ENCODE peak calls at places on chromosomes 13 and 19, in six cellular contexts. D, K, X, P, V and A are unnamed samples.

GRCh38 chr19:44752123-44752815 is 3.8 kb downstream of the BCL3 start:
- DNase-seq in V (no peak), X (no peak), K (no peak), P (no peak), D (no peak), A (no peak)

GRCh38 chr19:10952809-10953208 is 8.0 kb upstream of the SMARCA4 start:
- DNase-seq in X (no peak), P (no peak), V (no peak), D (no peak), K (no peak), A (no peak)

GRCh38 chr19:682678-683320 is 6.6 kb downstream of the FSTL3 start:
- DNase-seq in P (no peak), X (no peak), D (no peak), V (no peak), K (no peak), A (no peak)

GRCh38 chr13:114068723-114069322 is 63.6 kb downstream of the RASA3 start:
- DNase-seq in X (no peak), D (peak; percentile 56), P (no peak), V (peak; percentile 81), K (peak; percentile 77), A (no peak)

GRCh38 chr19:16088351-16088984 is 12.2 kb downstream of the TPM4 start:
- DNase-seq in K (no peak), P (no peak), V (no peak), X (no peak), D (peak; percentile 62), A (no peak)

GRCh38 chr13:114161644-114162532 is 17.2 kb upstream of the CFAP97D2 start:
- DNase-seq in K (peak; percentile 19), V (no peak), X (no peak), D (peak; percentile 25), P (no peak), A (no peak)

GRCh38 chr13:47588676-47589075 is 412.4 kb downstream of the SUCLA2 start:
- DNase-seq in X (no peak), V (no peak), P (no peak), D (no peak), K (no peak), A (no peak)

GRCh38 chr13:70339738-70340137 is 231.5 kb upstream of the KLHL1 start:
- DNase-seq in D (no peak), P (no peak), V (peak; percentile 83), K (no peak), X (peak; percentile 58), A (peak; percentile 56)

GRCh38 chr13:75769141-75769905 is 133.2 kb downstream of the LMO7 start:
- DNase-seq in K (no peak), P (no peak), V (no peak), D (no peak), X (no peak), A (no peak)

GRCh38 chr13:92994056-92994455 is 232.6 kb upstream of the GPC6 start:
- DNase-seq in X (no peak), V (no peak), P (no peak), D (peak; percentile 80), K (peak; percentile 78), A (no peak)

GRCh38 chr13:32425158-32425557 is 2.8 kb downstream of the N4BP2L1 start:
- DNase-seq in P (no peak), D (no peak), V (no peak), X (no peak), K (no peak), A (no peak)

GRCh38 chr13:114049026-114049425 is 75.2 kb upstream of the C13orf46 start:
- DNase-seq in V (no peak), D (no peak), P (no peak), X (no peak), K (no peak), A (no peak)

GRCh38 chr19:3458229-3458555 is 22.1 kb downstream of the SMIM24 start:
- DNase-seq in K (no peak), D (peak; percentile 67), X (no peak), P (no peak), V (peak; percentile 63), A (no peak)

GRCh38 chr13:66689628-66690027 is 540.5 kb downstream of the PCDH9 start:
- DNase-seq in D (peak; percentile 12), X (no peak), P (no peak), K (peak; percentile 40), V (peak; percentile 3), A (peak; percentile 50)

GRCh38 chr19:5250127-5250659 is 90.4 kb downstream of the PTPRS start:
- DNase-seq in P (no peak), D (no peak), X (no peak), K (no peak), V (no peak), A (no peak)

GRCh38 chr13:102742506-102742905 is 31.1 kb downstream of the TEX30 start:
- DNase-seq in K (no peak), X (no peak), P (no peak), V (no peak), D (no peak), A (no peak)

GRCh38 chr13:109781384-109782065 is 4.9 kb downstream of the IRS2 start:
- DNase-seq in K (no peak), X (no peak), D (no peak), P (no peak), V (no peak), A (no peak)

GRCh38 chr13:111857846-111858560 is 208.9 kb upstream of the SOX1 start:
- DNase-seq in V (no peak), K (no peak), X (no peak), P (no peak), D (no peak), A (no peak)

GRCh38 chr13:113647351-113648217 is 10.4 kb downstream of the ATP4B start:
- DNase-seq in P (no peak), D (peak; percentile 20), K (no peak), V (no peak), X (no peak), A (no peak)

GRCh38 chr19:38734176-38734425 is 10.2 kb downstream of the CAPN12 start:
- DNase-seq in P (no peak), D (no peak), K (no peak), V (no peak), X (no peak), A (no peak)

GRCh38 chr13:46134961-46135522 is 30.2 kb upstream of the CPB2 start:
- DNase-seq in X (peak; percentile 48), V (peak; percentile 77), D (peak; percentile 18), K (peak; percentile 2), P (no peak), A (no peak)

GRCh38 chr19:39194832-39195542 is 1.8 kb upstream of the NCCRP1 start:
- DNase-seq in X (no peak), K (no peak), P (no peak), V (peak; percentile 84), D (no peak), A (no peak)

GRCh38 chr19:37941820-37942515 is 35.0 kb downstream of the SIPA1L3 start:
- DNase-seq in V (no peak), K (no peak), X (no peak), D (no peak), P (no peak), A (no peak)

GRCh38 chr19:7801020-7801570 is 28.9 kb upstream of the EVI5L start:
- DNase-seq in K (no peak), P (no peak), X (no peak), V (no peak), D (no peak), A (no peak)

GRCh38 chr13:23159205-23159586 is 21.6 kb upstream of the SGCG start:
- DNase-seq in V (peak; percentile 88), X (peak; percentile 76), D (peak; percentile 2), K (peak; percentile 13), P (peak; percentile 68), A (no peak)

GRCh38 chr19:1616875-1617274 is 11.6 kb upstream of the UQCR11 start:
- DNase-seq in V (no peak), K (no peak), X (no peak), P (no peak), D (no peak), A (peak; percentile 84)

GRCh38 chr19:22976248-22976647 is 26.7 kb downstream of the ZNF728 start:
- DNase-seq in D (no peak), P (no peak), K (no peak), V (no peak), X (no peak), A (no peak)

GRCh38 chr13:20812890-20813289 is 39.1 kb upstream of the EEF1AKMT1 start:
- DNase-seq in V (peak; percentile 69), X (no peak), D (no peak), K (no peak), P (no peak), A (no peak)

GRCh38 chr19:5691205-5691929 is 1.3 kb downstream of the RPL36 start:
- DNase-seq in X (peak; percentile 37), K (peak; percentile 31), V (no peak), P (no peak), D (peak; percentile 30), A (peak; percentile 75)

GRCh38 chr19:51371186-51371690 is 1.2 kb downstream of the NKG7 start:
- DNase-seq in P (no peak), D (no peak), X (no peak), K (no peak), V (no peak), A (no peak)

GRCh38 chr19:51372021-51372648 is 319 bp downstream of the NKG7 start:
- DNase-seq in V (no peak), P (no peak), D (no peak), X (no peak), K (no peak), A (no peak)

GRCh38 chr19:51368366-51369282 is at the start of gene CLDND2:
- DNase-seq in K (no peak), D (no peak), X (no peak), P (no peak), V (peak; percentile 36), A (peak; percentile 57)

GRCh38 chr19:51367565-51368365 is 1.0 kb downstream of the CLDND2 start:
- DNase-seq in P (peak; percentile 99), K (peak; percentile 98), D (peak; percentile 94), V (peak; percentile 99), X (peak; percentile 99), A (peak; percentile 100)

GRCh38 chr19:51370230-51370629 is 1.4 kb upstream of the CLDND2 start:
- DNase-seq in V (no peak), K (no peak), X (no peak), P (no peak), D (no peak), A (peak; percentile 52)
- H3K9ac ChIP-seq in V (no peak overlapping the region), K (no peak overlapping the region), X (no peak overlapping the region), P (no peak overlapping the region), D (no peak overlapping the region), A (no peak overlapping the region)

DNA sequence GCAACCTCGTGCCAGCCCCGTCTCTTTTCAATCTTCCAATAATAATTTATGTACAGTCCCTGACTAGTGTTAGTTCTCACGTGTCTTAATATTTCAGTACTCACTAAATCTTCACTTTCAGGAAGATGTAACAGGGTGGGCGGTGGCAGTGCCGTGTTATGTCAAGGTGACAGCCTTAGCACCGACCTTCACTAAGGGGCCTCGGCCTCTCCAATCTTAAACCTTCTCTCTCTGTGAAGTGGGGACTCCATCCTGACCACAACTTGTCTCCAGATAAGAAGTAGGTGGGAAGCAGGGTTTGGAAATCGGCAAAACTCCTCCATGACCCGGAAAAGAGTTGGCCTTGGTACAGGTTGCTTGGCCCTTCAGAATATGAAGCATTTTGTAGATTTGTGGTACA is 1.8 kb downstream of the RPS19 start:
- DNase-seq in X (no peak), V (no peak), P (no peak), D (no peak), K (no peak), A (no peak)
- H3K27ac ChIP-seq in X (no peak overlapping the region), V (no peak overlapping the region), P (no peak overlapping the region), D (no peak overlapping the region), K (no peak overlapping the region), A (peak overlapping the region; percentile 89)

GRCh38 chr13:40152904-40153303 is 497.4 kb downstream of the COG6 start:
- DNase-seq in K (no peak), V (no peak), D (no peak), P (no peak), X (no peak), A (no peak)
- H3K9ac ChIP-seq in K (no peak overlapping the region), V (no peak overlapping the region), D (no peak overlapping the region), P (no peak overlapping the region), X (no peak overlapping the region), A (no peak overlapping the region)

GRCh38 chr19:31450696-31451095 is 101.5 kb upstream of the TSHZ3 start:
- DNase-seq in V (peak; percentile 10), D (no peak), K (no peak), P (no peak), X (no peak), A (no peak)
- H3K27ac ChIP-seq in V (no peak overlapping the region), D (no peak overlapping the region), K (no peak overlapping the region), P (no peak overlapping the region), X (no peak overlapping the region), A (no peak overlapping the region)